ENCODE peak calls at places on chromosomes 7 and 10, in seven cellular contexts. One of them, this sample, is unnamed.

GRCh38 chr7:14691597-14692203 is 210.9 kb downstream of the DGKB start:
- DNase-seq in fibroblast of lung: peak
- DNase-seq in transverse colon: peak
- DNase-seq in psoas muscle: peak
- DNase-seq in endothelial cell of umbilical vein: peak
- DNase-seq in PC-3: peak
- DNase-seq in AG04449: no peak
- DNase-seq in this sample: peak

GRCh38 chr7:21300692-21301091 is 127.2 kb upstream of the SP4 start:
- DNase-seq in fibroblast of lung: no peak
- DNase-seq in transverse colon: no peak
- DNase-seq in psoas muscle: no peak
- DNase-seq in endothelial cell of umbilical vein: no peak
- DNase-seq in PC-3: peak
- DNase-seq in AG04449: no peak
- DNase-seq in this sample: no peak

GRCh38 chr10:132861884-132862461 is 76.0 kb upstream of the NKX6-2 start:
- DNase-seq in fibroblast of lung: no peak
- DNase-seq in transverse colon: peak
- DNase-seq in psoas muscle: peak
- DNase-seq in endothelial cell of umbilical vein: no peak
- DNase-seq in PC-3: no peak
- DNase-seq in AG04449: no peak
- DNase-seq in this sample: no peak

GRCh38 chr10:114748270-114748669 is 73.3 kb upstream of the FHIP2A start:
- DNase-seq in fibroblast of lung: no peak
- DNase-seq in transverse colon: no peak
- DNase-seq in psoas muscle: no peak
- DNase-seq in endothelial cell of umbilical vein: peak
- DNase-seq in PC-3: no peak
- DNase-seq in AG04449: no peak
- DNase-seq in this sample: no peak

GRCh38 chr10:44939691-44940401 is 19.8 kb upstream of the RASSF4 start:
- DNase-seq in fibroblast of lung: no peak
- DNase-seq in transverse colon: no peak
- DNase-seq in psoas muscle: no peak
- DNase-seq in endothelial cell of umbilical vein: no peak
- DNase-seq in PC-3: no peak
- DNase-seq in AG04449: no peak
- DNase-seq in this sample: no peak

GRCh38 chr10:57338823-57339558 is 928.7 kb downstream of the IPMK start:
- DNase-seq in fibroblast of lung: peak
- DNase-seq in transverse colon: no peak
- DNase-seq in psoas muscle: no peak
- DNase-seq in endothelial cell of umbilical vein: peak
- DNase-seq in PC-3: peak
- DNase-seq in AG04449: peak
- DNase-seq in this sample: no peak

GRCh38 chr10:16957038-16957437 is 139.8 kb upstream of the RSU1 start:
- DNase-seq in fibroblast of lung: no peak
- DNase-seq in transverse colon: no peak
- DNase-seq in psoas muscle: no peak
- DNase-seq in endothelial cell of umbilical vein: no peak
- DNase-seq in PC-3: no peak
- DNase-seq in AG04449: no peak
- DNase-seq in this sample: no peak

GRCh38 chr7:149071641-149072437 is 18.7 kb downstream of the ZNF786 start:
- DNase-seq in fibroblast of lung: no peak
- DNase-seq in transverse colon: no peak
- DNase-seq in psoas muscle: peak
- DNase-seq in endothelial cell of umbilical vein: no peak
- DNase-seq in PC-3: no peak
- DNase-seq in AG04449: no peak
- DNase-seq in this sample: no peak

GRCh38 chr10:100791254-100792058 is 46.1 kb downstream of the PAX2 start:
- DNase-seq in fibroblast of lung: no peak
- DNase-seq in transverse colon: no peak
- DNase-seq in psoas muscle: no peak
- DNase-seq in endothelial cell of umbilical vein: no peak
- DNase-seq in PC-3: no peak
- DNase-seq in AG04449: no peak
- DNase-seq in this sample: no peak

GRCh38 chr10:77333610-77334340 is 303.8 kb downstream of the KCNMA1 start:
- DNase-seq in fibroblast of lung: peak
- DNase-seq in transverse colon: no peak
- DNase-seq in psoas muscle: no peak
- DNase-seq in endothelial cell of umbilical vein: no peak
- DNase-seq in PC-3: no peak
- DNase-seq in AG04449: no peak
- DNase-seq in this sample: peak

GRCh38 chr7:92057375-92057774 is 76.9 kb downstream of the CYP51A1 start:
- DNase-seq in fibroblast of lung: no peak
- DNase-seq in transverse colon: peak
- DNase-seq in psoas muscle: no peak
- DNase-seq in endothelial cell of umbilical vein: no peak
- DNase-seq in PC-3: peak
- DNase-seq in AG04449: no peak
- DNase-seq in this sample: no peak

GRCh38 chr7:25557379-25557916 is 329.2 kb upstream of the NPVF start:
- DNase-seq in fibroblast of lung: no peak
- DNase-seq in transverse colon: no peak
- DNase-seq in psoas muscle: no peak
- DNase-seq in endothelial cell of umbilical vein: no peak
- DNase-seq in PC-3: no peak
- DNase-seq in AG04449: no peak
- DNase-seq in this sample: no peak

GRCh38 chr10:90288403-90288933 is 569.4 kb downstream of the HTR7 start:
- DNase-seq in fibroblast of lung: peak
- DNase-seq in transverse colon: no peak
- DNase-seq in psoas muscle: no peak
- DNase-seq in endothelial cell of umbilical vein: peak
- DNase-seq in PC-3: peak
- DNase-seq in AG04449: no peak
- DNase-seq in this sample: peak

GRCh38 chr10:43000651-43001426 is 76.0 kb upstream of the RET start:
- DNase-seq in fibroblast of lung: no peak
- DNase-seq in transverse colon: no peak
- DNase-seq in psoas muscle: peak
- DNase-seq in endothelial cell of umbilical vein: no peak
- DNase-seq in PC-3: no peak
- DNase-seq in AG04449: no peak
- DNase-seq in this sample: no peak

GRCh38 chr7:84603545-84603944 is 409.0 kb upstream of the SEMA3A start:
- DNase-seq in fibroblast of lung: no peak
- DNase-seq in transverse colon: no peak
- DNase-seq in psoas muscle: no peak
- DNase-seq in endothelial cell of umbilical vein: no peak
- DNase-seq in PC-3: no peak
- DNase-seq in AG04449: no peak
- DNase-seq in this sample: no peak
- H3K4me3 ChIP-seq in fibroblast of lung: no peak
- H3K4me3 ChIP-seq in transverse colon: no peak
- H3K4me3 ChIP-seq in psoas muscle: no peak
- H3K4me3 ChIP-seq in endothelial cell of umbilical vein: no peak
- H3K4me3 ChIP-seq in PC-3: no peak
- H3K4me3 ChIP-seq in AG04449: no peak
- H3K4me3 ChIP-seq in this sample: no peak

GRCh38 chr10:70363292-70363691 is 19.1 kb downstream of the LRRC20 start:
- DNase-seq in fibroblast of lung: no peak
- DNase-seq in transverse colon: no peak
- DNase-seq in psoas muscle: no peak
- DNase-seq in endothelial cell of umbilical vein: no peak
- DNase-seq in PC-3: no peak
- DNase-seq in AG04449: no peak
- DNase-seq in this sample: no peak
- H3K4me3 ChIP-seq in fibroblast of lung: no peak
- H3K4me3 ChIP-seq in transverse colon: no peak
- H3K4me3 ChIP-seq in psoas muscle: no peak
- H3K4me3 ChIP-seq in endothelial cell of umbilical vein: no peak
- H3K4me3 ChIP-seq in PC-3: no peak
- H3K4me3 ChIP-seq in AG04449: no peak
- H3K4me3 ChIP-seq in this sample: no peak

DNA sequence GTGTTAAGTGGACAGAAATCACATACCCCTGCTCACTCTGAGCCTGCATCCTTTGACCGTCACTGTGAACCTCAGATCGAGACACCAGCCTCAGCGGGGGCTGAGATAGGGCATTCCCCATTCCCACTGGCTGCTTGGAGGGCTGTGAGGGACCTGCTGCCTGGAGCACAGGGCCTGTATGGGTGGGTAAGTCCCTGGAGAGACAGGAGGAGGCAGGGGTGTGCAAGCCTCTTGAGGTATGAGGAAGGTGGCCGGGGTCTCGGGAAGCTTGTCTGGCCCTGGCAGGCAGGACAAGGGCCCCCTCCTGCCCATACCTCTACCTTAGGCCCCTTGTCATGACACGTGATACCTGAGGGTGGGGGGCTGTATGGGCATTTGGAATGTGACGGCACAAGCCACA is 187.4 kb downstream of the MGMT start:
- DNase-seq in fibroblast of lung: no peak
- DNase-seq in transverse colon: no peak
- DNase-seq in psoas muscle: no peak
- DNase-seq in endothelial cell of umbilical vein: no peak
- DNase-seq in PC-3: no peak
- DNase-seq in AG04449: no peak
- DNase-seq in this sample: no peak
- H3K4me3 ChIP-seq in fibroblast of lung: no peak
- H3K4me3 ChIP-seq in transverse colon: no peak
- H3K4me3 ChIP-seq in psoas muscle: no peak
- H3K4me3 ChIP-seq in endothelial cell of umbilical vein: no peak
- H3K4me3 ChIP-seq in PC-3: no peak
- H3K4me3 ChIP-seq in AG04449: no peak
- H3K4me3 ChIP-seq in this sample: no peak

DNA sequence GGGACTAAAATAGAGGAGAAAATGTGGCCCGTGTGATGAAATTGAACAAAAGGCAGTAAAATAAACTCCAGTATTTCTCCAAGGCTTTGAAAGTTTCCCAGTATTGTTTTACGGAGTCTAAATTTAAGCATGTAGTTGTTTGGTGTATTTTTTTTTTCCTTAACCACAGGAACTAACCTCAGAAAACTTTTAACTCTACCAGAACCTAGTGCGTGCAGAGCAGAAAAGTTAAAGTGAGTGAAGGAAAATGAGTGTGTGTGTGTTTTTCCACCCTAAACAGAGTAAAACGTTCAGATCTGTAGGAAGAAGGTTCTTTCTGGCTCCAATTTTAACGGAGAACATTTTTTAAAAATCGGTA is 812 bp downstream of the PROSER2 start:
- DNase-seq in fibroblast of lung: peak
- DNase-seq in transverse colon: no peak
- DNase-seq in psoas muscle: no peak
- DNase-seq in endothelial cell of umbilical vein: peak
- DNase-seq in PC-3: no peak
- DNase-seq in AG04449: no peak
- DNase-seq in this sample: no peak
- H3K4me3 ChIP-seq in fibroblast of lung: peak
- H3K4me3 ChIP-seq in transverse colon: peak
- H3K4me3 ChIP-seq in psoas muscle: peak
- H3K4me3 ChIP-seq in endothelial cell of umbilical vein: peak
- H3K4me3 ChIP-seq in PC-3: peak
- H3K4me3 ChIP-seq in AG04449: peak
- H3K4me3 ChIP-seq in this sample: peak

GRCh38 chr10:104337985-104338735 is at the start of gene ITPRIP:
- DNase-seq in fibroblast of lung: peak
- DNase-seq in transverse colon: peak
- DNase-seq in psoas muscle: peak
- DNase-seq in endothelial cell of umbilical vein: peak
- DNase-seq in PC-3: peak
- DNase-seq in AG04449: no peak
- DNase-seq in this sample: no peak

GRCh38 chr10:104337527-104337984 is 709 bp downstream of the ITPRIP start:
- DNase-seq in fibroblast of lung: peak
- DNase-seq in transverse colon: peak
- DNase-seq in psoas muscle: no peak
- DNase-seq in endothelial cell of umbilical vein: peak
- DNase-seq in PC-3: peak
- DNase-seq in AG04449: no peak
- DNase-seq in this sample: no peak

GRCh38 chr10:104339469-104340098 is 1.3 kb upstream of the ITPRIP start:
- DNase-seq in fibroblast of lung: peak
- DNase-seq in transverse colon: peak
- DNase-seq in psoas muscle: no peak
- DNase-seq in endothelial cell of umbilical vein: peak
- DNase-seq in PC-3: peak
- DNase-seq in AG04449: no peak
- DNase-seq in this sample: no peak

GRCh38 chr10:104340692-104341091 is 2.4 kb upstream of the ITPRIP start:
- DNase-seq in fibroblast of lung: no peak
- DNase-seq in transverse colon: no peak
- DNase-seq in psoas muscle: no peak
- DNase-seq in endothelial cell of umbilical vein: no peak
- DNase-seq in PC-3: no peak
- DNase-seq in AG04449: no peak
- DNase-seq in this sample: no peak

GRCh38 chr10:104340099-104340594 is 1.9 kb upstream of the ITPRIP start:
- DNase-seq in fibroblast of lung: no peak
- DNase-seq in transverse colon: no peak
- DNase-seq in psoas muscle: no peak
- DNase-seq in endothelial cell of umbilical vein: no peak
- DNase-seq in PC-3: no peak
- DNase-seq in AG04449: no peak
- DNase-seq in this sample: no peak
- H3K4me3 ChIP-seq in fibroblast of lung: no peak
- H3K4me3 ChIP-seq in transverse colon: no peak
- H3K4me3 ChIP-seq in psoas muscle: peak
- H3K4me3 ChIP-seq in endothelial cell of umbilical vein: no peak
- H3K4me3 ChIP-seq in PC-3: peak
- H3K4me3 ChIP-seq in AG04449: no peak
- H3K4me3 ChIP-seq in this sample: no peak

DNA sequence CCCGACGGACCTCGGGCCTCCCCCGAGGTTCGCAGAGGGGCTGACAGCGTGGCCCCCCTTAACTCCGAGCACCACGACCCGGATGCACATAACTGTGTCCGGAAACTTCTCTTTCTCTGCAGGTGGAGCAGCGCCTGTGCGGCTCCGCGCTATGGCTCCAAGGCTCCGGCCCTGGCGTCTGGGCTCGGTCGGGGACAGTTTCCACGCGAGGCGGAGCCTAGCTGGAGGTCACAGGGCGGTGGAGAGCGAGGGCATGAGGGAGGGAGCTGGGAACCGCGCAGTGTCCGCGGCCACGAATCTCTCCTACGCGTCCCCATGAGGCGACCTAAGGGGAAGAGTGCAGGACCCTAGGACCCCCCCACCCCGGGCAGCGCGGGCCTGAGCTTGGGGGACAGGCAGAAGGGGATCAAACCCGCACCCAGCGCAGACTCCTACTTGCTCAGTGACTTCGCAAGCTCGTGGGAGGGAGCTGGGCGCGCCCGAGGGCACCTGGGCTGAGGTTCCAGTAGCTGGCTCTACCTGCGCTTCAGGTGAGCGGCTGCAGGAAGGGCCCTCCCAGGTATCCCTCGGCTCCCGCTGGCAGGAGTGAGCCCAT is 8.6 kb upstream of the MNX1 start:
- DNase-seq in fibroblast of lung: no peak
- DNase-seq in transverse colon: no peak
- DNase-seq in psoas muscle: no peak
- DNase-seq in endothelial cell of umbilical vein: no peak
- DNase-seq in PC-3: no peak
- DNase-seq in AG04449: no peak
- DNase-seq in this sample: no peak
- H3K4me3 ChIP-seq in fibroblast of lung: no peak
- H3K4me3 ChIP-seq in transverse colon: no peak
- H3K4me3 ChIP-seq in psoas muscle: no peak
- H3K4me3 ChIP-seq in endothelial cell of umbilical vein: no peak
- H3K4me3 ChIP-seq in PC-3: peak
- H3K4me3 ChIP-seq in AG04449: no peak
- H3K4me3 ChIP-seq in this sample: no peak

This sample was measured in AG04450.